ENCODE peak calls at places on chromosomes 3 and 15, in five cellular contexts. T, V, N, U and H are unnamed samples.

GRCh38 chr3:119346076-119346496 is 51.9 kb downstream of the ARHGAP31 start:
- DNase-seq in U (no peak), V (no peak), N (no peak), T (no peak), H (no peak)

GRCh38 chr15:62455441-62455921 is 290.4 kb upstream of the C2CD4B start:
- DNase-seq in V (no peak), T (no peak), U (no peak), N (peak; percentile 32), H (no peak)

GRCh38 chr3:12345141-12345561 is 56.3 kb downstream of the PPARG start:
- DNase-seq in U (no peak), T (peak; percentile 70), V (no peak), N (no peak), H (no peak)

GRCh38 chr3:4512895-4513616 is 19.9 kb downstream of the ITPR1 start:
- DNase-seq in T (no peak), V (no peak), N (peak; percentile 51), U (no peak), H (no peak)

GRCh38 chr15:66601521-66601920 is 35.7 kb upstream of the LCTL start:
- DNase-seq in U (no peak), T (no peak), N (no peak), V (no peak), H (no peak)

GRCh38 chr3:153379516-153379915 is 217.5 kb downstream of the RAP2B start:
- DNase-seq in U (no peak), T (peak; percentile 7), V (no peak), N (no peak), H (no peak)

GRCh38 chr3:3038201-3038991 is 71.8 kb downstream of the IL5RA start:
- DNase-seq in V (no peak), U (peak; percentile 2), N (no peak), T (no peak), H (peak; percentile 37)

GRCh38 chr15:65042776-65043322 is 2.3 kb upstream of the SLC51B start:
- DNase-seq in T (no peak), V (no peak), N (no peak), U (no peak), H (no peak)

GRCh38 chr3:50654196-50654595 is 20.5 kb upstream of the DOCK3 start:
- DNase-seq in N (no peak), U (no peak), V (no peak), T (no peak), H (no peak)

GRCh38 chr3:101984356-101984755 is 135.0 kb downstream of the NFKBIZ start:
- DNase-seq in V (no peak), T (no peak), N (no peak), U (no peak), H (no peak)

GRCh38 chr15:50484781-50485180 is 60.6 kb downstream of the USP8 start:
- DNase-seq in N (no peak), U (no peak), T (no peak), V (no peak), H (no peak)

GRCh38 chr3:94173667-94174434 is 111.0 kb downstream of the NSUN3 start:
- DNase-seq in T (peak; percentile 28), V (no peak), U (no peak), N (peak; percentile 20), H (no peak)

GRCh38 chr3:124438813-124439212 is 291.4 kb upstream of the UMPS start:
- DNase-seq in V (no peak), U (no peak), N (no peak), T (no peak), H (no peak)

GRCh38 chr3:139202226-139202958 is 141.4 kb upstream of the MRPS22 start:
- DNase-seq in V (peak; percentile 33), N (peak; percentile 21), U (no peak), T (no peak), H (peak; percentile 78)

GRCh38 chr3:81289676-81290075 is 471.8 kb downstream of the GBE1 start:
- DNase-seq in V (no peak), N (no peak), U (no peak), T (peak; percentile 53), H (no peak)

GRCh38 chr3:136919799-136920580 is 37.8 kb upstream of the IL20RB start:
- DNase-seq in T (peak; percentile 18), N (no peak), V (no peak), U (no peak), H (no peak)

GRCh38 chr3:144900366-144900765 is 928.7 kb downstream of the DIPK2A start:
- DNase-seq in U (no peak), N (no peak), T (peak; percentile 4), V (no peak), H (no peak)

GRCh38 chr3:12947504-12948369 is 106.4 kb upstream of the RPL32 start:
- DNase-seq in N (no peak), T (peak; percentile 68), U (no peak), V (no peak), H (peak; percentile 70)

GRCh38 chr15:87348746-87349145 is 907.8 kb downstream of the NTRK3 start:
- DNase-seq in T (peak; percentile 62), N (no peak), V (no peak), U (no peak), H (peak; percentile 29)

GRCh38 chr15:99098426-99098825 is 6.5 kb upstream of the SYNM start:
- DNase-seq in T (no peak), V (no peak), N (no peak), U (no peak), H (no peak)

GRCh38 chr3:102224171-102224570 is 210.6 kb upstream of the ZPLD1 start:
- DNase-seq in V (no peak), N (peak; percentile 9), U (no peak), T (peak; percentile 36), H (peak; percentile 37)

GRCh38 chr3:8853081-8853480 is 83.7 kb upstream of the OXTR start:
- DNase-seq in V (no peak), T (no peak), N (no peak), U (no peak), H (no peak)

GRCh38 chr3:99859855-99860254 is 42.2 kb downstream of the CMSS1 start:
- DNase-seq in U (no peak), V (no peak), T (peak; percentile 96), N (peak; percentile 19), H (peak; percentile 41)

GRCh38 chr15:80585544-80586018 is 109.5 kb upstream of the ABHD17C start:
- DNase-seq in N (no peak), U (no peak), T (no peak), V (no peak), H (no peak)

DNA sequence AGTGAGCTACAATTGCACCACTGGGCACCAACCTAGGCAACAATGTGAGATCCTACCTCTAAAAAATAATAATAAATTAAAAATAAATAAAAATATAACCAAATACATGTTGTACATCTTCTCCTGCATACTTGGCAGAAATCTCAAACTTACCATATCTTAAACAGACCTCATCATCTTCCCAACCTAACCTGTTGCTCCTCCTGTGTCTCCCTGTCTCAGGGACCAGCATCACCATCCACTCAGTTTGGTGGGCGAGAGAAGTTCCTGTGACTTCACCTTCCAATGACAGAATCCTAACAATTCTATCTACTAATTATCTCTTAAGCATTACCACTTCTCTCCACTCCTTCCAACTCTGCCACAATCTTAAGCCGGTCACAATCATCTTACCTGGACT is 3.3 kb downstream of the PIK3R4 start:
- DNase-seq in V (no peak), T (no peak), U (no peak), N (no peak), H (no peak)
- H3K4me3 ChIP-seq in V (no peak overlapping the region), T (no peak overlapping the region), U (no peak overlapping the region), N (no peak overlapping the region), H (no peak overlapping the region)

DNA sequence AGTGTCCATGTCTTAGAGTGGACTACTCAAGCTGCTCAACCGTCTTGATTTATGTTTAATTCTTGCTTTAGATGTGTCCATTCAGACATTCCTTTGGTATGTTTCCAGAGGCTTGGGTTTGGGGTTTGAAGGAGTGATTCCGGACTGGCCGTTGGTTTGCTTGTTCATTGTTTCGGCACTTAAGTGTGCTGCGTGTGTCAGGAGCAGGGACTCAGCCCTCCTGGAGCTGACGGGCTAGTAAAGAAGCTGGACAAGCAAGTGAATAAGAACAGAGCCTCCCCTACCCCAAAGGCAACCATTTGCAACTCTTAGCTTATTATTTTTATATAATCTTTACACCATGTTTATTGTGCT is 65.2 kb downstream of the EEFSEC start:
- DNase-seq in V (no peak), U (no peak), T (no peak), N (no peak), H (no peak)
- H3K4me3 ChIP-seq in V (no peak overlapping the region), U (no peak overlapping the region), T (no peak overlapping the region), N (no peak overlapping the region), H (no peak overlapping the region)

GRCh38 chr3:184378650-184379374 is 805 bp upstream of the THPO start:
- DNase-seq in T (no peak), U (no peak), V (no peak), N (no peak), H (no peak)

GRCh38 chr3:184377374-184377773 is 633 bp downstream of the THPO start:
- DNase-seq in N (no peak), T (no peak), U (no peak), V (no peak), H (no peak)

GRCh38 chr3:184379375-184380209 is at the start of gene CHRD:
- DNase-seq in N (no peak), T (no peak), U (no peak), V (no peak), H (peak; percentile 34)

GRCh38 chr3:184375747-184376495 is 2.1 kb downstream of the THPO start:
- DNase-seq in N (no peak), V (no peak), U (no peak), T (no peak), H (no peak)

DNA sequence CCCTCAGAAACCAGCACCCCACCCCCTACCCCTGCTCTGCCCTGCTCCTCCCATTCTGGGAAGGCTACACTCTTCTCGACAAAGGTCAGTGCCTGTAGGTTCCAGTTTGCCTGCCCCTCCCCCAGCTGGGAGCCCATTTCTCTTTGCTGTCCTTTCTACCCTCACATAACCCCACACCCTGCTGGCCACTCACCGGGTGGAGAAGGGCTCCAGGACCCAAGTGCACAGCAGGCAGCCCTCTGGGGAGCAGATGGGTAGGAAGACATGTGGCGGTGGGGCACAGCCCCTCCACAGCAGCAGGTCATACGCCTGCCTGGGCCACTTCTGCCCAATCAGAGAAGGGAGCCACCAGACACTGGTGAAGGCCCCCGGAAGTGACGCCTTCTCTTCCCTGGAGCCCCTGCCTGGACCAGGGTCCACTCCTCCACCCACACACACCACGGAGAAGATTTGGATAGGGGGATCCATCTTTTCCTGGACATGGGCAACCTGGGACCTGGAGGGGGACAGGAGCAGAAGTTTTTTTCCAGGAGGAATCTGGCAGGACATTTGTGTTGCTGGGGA is at the start of gene THPO:
- DNase-seq in U (no peak), V (no peak), N (no peak), T (no peak), H (peak; percentile 65)
- H3K4me3 ChIP-seq in U (no peak within 1 kb of the TSS), V (peak within 1 kb of the TSS; percentile 49), N (no peak within 1 kb of the TSS), T (no peak within 1 kb of the TSS), H (no peak within 1 kb of the TSS)

DNA sequence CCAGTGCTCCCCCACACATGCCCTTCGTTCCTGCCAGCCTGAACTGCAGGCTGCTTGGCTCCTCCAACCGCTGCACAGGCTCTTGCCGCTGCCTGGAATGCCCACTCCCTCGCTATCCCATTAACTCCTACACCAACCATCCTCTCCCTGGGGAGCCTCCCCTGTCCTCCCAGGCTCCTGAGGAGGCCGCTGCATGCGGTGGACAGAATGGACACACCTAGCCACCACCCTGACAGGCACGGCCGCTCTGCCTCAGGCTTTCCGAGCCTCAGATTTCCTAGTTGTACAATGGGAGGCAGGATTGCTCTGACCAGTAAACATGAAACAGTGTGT is 2.3 kb downstream of the PLXNB1 start:
- DNase-seq in T (no peak), N (no peak), U (no peak), V (no peak), H (no peak)
- H3K4me3 ChIP-seq in T (peak overlapping the region; percentile 74), N (peak overlapping the region; percentile 73), U (peak overlapping the region; percentile 81), V (peak overlapping the region; percentile 77), H (no peak overlapping the region)

GRCh38 chr3:170734043-170734736 is 135.8 kb downstream of the RPL22L1 start:
- DNase-seq in V (no peak), U (no peak), N (no peak), T (no peak), H (no peak)
- H3K4me3 ChIP-seq in V (no peak overlapping the region), U (no peak overlapping the region), N (no peak overlapping the region), T (peak overlapping the region; percentile 0), H (no peak overlapping the region)